ENCODE peak calls at places on chromosomes 4 and X, in four cellular contexts. K is endodermal cell, Y is upper lobe of right lung, S is OCI-LY7. P is an unnamed sample.

GRCh38 chr4:8324640-8325239 is 55.2 kb downstream of the HTRA3 start:
- DNase-seq in K (peak), Y (peak), S (no peak), P (no peak)

GRCh38 chr4:48255130-48255958 is 14.3 kb downstream of the TEC start:
- DNase-seq in K (no peak), Y (no peak), S (no peak), P (no peak)

GRCh38 chr4:97900187-97900586 is 243.1 kb downstream of the STPG2 start:
- DNase-seq in K (no peak), Y (no peak), S (no peak), P (no peak)

GRCh38 chr4:87574996-87575395 is 33.3 kb upstream of the DSPP start:
- DNase-seq in K (no peak), Y (no peak), S (no peak), P (no peak)

GRCh38 chr4:108345862-108346530 is 177.3 kb upstream of the LEF1 start:
- DNase-seq in K (no peak), Y (no peak), S (no peak), P (no peak)

GRCh38 chr4:134328741-134329140 is 127.2 kb upstream of the PABPC4L start:
- DNase-seq in K (peak), Y (no peak), S (no peak), P (no peak)

GRCh38 chr4:95077864-95078263 is 320.1 kb downstream of the BMPR1B start:
- DNase-seq in K (no peak), Y (no peak), S (no peak), P (no peak)

GRCh38 chrX:132001127-132001526 is 22.0 kb upstream of the STK26 start:
- DNase-seq in K (no peak), Y (no peak), S (no peak), P (no peak)

GRCh38 chr4:152591361-152591760 is 55.5 kb upstream of the FBXW7 start:
- DNase-seq in K (peak), Y (peak), S (no peak), P (peak)

GRCh38 chr4:82852751-82853053 is 38.3 kb downstream of the SEC31A start:
- DNase-seq in K (no peak), Y (no peak), S (no peak), P (no peak)

GRCh38 chr4:70712150-70712549 is 9.6 kb upstream of the RUFY3 start:
- DNase-seq in K (no peak), Y (no peak), S (no peak), P (no peak)

GRCh38 chrX:30875957-30876356 is 13.1 kb downstream of the TAB3 start:
- DNase-seq in K (no peak), Y (no peak), S (no peak), P (no peak)

GRCh38 chr4:42710329-42710728 is 53.4 kb upstream of the ATP8A1 start:
- DNase-seq in K (no peak), Y (no peak), S (no peak), P (no peak)

GRCh38 chr4:94208918-94209317 is 1.3 kb downstream of the SMARCAD1 start:
- DNase-seq in K (no peak), Y (no peak), S (peak), P (no peak)

GRCh38 chr4:180799798-180800197 is 1443.4 kb upstream of the TENM3 start:
- DNase-seq in K (no peak), Y (no peak), S (no peak), P (no peak)

GRCh38 chrX:38701073-38701472 is 100.2 kb upstream of the MID1IP1 start:
- DNase-seq in K (peak), Y (no peak), S (no peak), P (no peak)

GRCh38 chr4:52317361-52317879 is 266.3 kb downstream of the SPATA18 start:
- DNase-seq in K (no peak), Y (no peak), S (no peak), P (no peak)

GRCh38 chr4:155809835-155810234 is 51.0 kb downstream of the GUCY1B1 start:
- DNase-seq in K (no peak), Y (no peak), S (peak), P (peak)

GRCh38 chr4:89108068-89108467 is 3.3 kb upstream of the TIGD2 start:
- DNase-seq in K (no peak), Y (no peak), S (peak), P (no peak)

GRCh38 chrX:103688949-103689348 is 2.5 kb upstream of the MORF4L2 start:
- DNase-seq in K (no peak), Y (no peak), S (peak), P (peak)

DNA sequence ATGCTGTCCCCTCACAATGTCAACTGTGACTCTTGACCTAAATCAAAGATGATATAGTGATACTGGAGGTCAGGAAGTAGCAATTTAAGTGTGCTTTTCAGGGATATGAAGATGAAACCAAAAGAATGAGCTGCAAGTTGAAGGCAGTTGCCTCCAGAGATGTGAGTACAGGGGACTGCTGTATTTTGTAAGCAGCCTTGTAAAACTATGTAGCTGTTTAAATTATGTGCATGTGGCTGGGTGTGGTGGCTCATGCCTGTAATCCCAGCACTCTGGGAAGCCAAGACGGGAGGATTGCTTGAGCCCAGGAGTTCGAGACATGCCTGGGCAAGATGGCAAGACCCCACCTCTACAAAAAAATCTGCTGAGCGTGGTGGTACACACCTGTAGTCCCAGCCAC is 15.1 kb upstream of the TNIP2 start:
- DNase-seq in K (no peak), Y (no peak), S (no peak), P (no peak)
- TF ChIP-seq CTCF in K (no peak), Y (no peak), S (no peak), P (no peak)

GRCh38 chr4:185227131-185227551 is 17.7 kb downstream of the SNX25 start:
- DNase-seq in K (no peak), Y (no peak), S (no peak), P (no peak)

GRCh38 chr4:185221491-185221890 is 12.1 kb downstream of the SNX25 start:
- DNase-seq in K (no peak), Y (no peak), S (no peak), P (no peak)

GRCh38 chr4:185222598-185222997 is 13.2 kb downstream of the SNX25 start:
- DNase-seq in K (no peak), Y (no peak), S (no peak), P (no peak)

GRCh38 chr4:185221912-185222311 is 12.5 kb downstream of the SNX25 start:
- DNase-seq in K (no peak), Y (no peak), S (no peak), P (no peak)

DNA sequence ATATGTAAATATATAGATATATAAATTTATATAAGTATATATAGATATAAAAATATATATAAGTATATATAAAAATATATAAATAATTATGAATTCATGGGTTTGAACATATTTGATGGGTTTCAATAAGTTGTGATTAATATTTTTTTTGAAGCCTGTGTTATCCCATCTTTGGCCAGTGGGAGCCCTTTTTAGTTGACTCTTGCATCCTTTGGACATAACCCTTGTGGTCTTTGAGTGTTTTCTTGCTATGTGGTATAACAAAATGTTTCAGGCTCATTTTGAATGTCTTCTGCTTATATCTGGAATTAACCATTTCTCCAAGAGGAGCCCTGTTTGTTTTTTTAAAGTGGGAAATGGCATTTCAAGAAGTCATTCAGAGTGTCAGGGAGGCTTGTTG is 15.2 kb downstream of the SNX25 start:
- DNase-seq in K (no peak), Y (no peak), S (no peak), P (no peak)
- TF ChIP-seq CTCF in K (peak), Y (peak), S (peak), P (no peak)

GRCh38 chr4:6011686-6012085 is 6.5 kb downstream of the C4orf50 start:
- DNase-seq in K (peak), Y (peak), S (no peak), P (no peak)
- TF ChIP-seq CTCF in K (no peak), Y (no peak), S (no peak), P (no peak)

DNA sequence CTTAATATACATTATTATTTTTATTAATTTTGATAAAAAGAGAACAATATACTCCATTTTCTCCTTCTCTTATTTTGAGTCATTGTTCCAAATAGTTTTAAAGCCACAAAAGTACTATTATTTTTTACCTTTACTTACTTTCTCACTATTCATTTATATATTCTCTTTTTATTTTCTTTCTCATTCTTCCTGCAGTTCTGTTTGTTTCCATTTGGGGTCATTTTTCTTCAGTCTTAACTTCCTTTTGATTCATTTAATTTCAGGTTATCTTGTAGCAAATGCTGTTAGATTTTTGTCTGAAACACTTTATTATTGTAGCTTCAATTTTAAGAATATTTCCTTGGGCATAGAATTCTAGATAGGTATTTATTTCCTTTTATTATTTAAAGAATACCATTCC is 438.6 kb upstream of the EPHA5 start:
- DNase-seq in K (no peak), Y (no peak), S (no peak), P (no peak)
- TF ChIP-seq CTCF in K (peak), Y (no peak), S (no peak), P (no peak)

DNA sequence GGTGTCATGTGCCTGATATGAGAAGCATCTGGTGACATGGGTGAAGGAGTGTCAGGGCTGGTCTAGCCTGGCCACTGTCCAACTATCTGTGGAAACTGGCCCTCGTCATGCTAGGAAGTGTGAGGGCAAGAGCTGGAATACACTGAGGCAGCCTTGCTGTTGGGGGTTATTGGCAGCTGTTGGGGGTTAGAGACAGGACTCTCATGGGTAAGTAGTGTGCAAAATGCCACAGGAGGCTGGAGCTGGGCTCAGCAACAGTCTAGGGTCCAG is 167.4 kb upstream of the PGRMC2 start:
- DNase-seq in K (no peak), Y (no peak), S (no peak), P (no peak)
- TF ChIP-seq CTCF in K (no peak), Y (no peak), S (no peak), P (no peak)

GRCh38 chrX:81174286-81174685 is 27.4 kb downstream of the HMGN5 start:
- DNase-seq in K (no peak), Y (no peak), S (peak), P (no peak)
- TF ChIP-seq CTCF in K (peak), Y (peak), S (peak), P (peak)